ENCODE peak calls at places on chromosomes 7 and 10, in four cellular contexts. G is GM23248, Y is neural progenitor cell, N is endothelial cell of umbilical vein. E is an unnamed sample.

GRCh38 chr10:21943633-21944265 is 59.8 kb downstream of the DNAJC1 start:
- DNase-seq in G (no peak), Y (no peak), N (peak), E (peak)

GRCh38 chr7:134245253-134245652 is 71.5 kb downstream of the SLC35B4 start:
- DNase-seq in G (no peak), Y (no peak), N (no peak), E (no peak)

GRCh38 chr7:100119701-100120517 is 475 bp downstream of the CNPY4 start:
- DNase-seq in G (peak), Y (peak), N (no peak), E (peak)

GRCh38 chr10:27568196-27569175 is 64.4 kb downstream of the RAB18 start:
- DNase-seq in G (peak), Y (no peak), N (no peak), E (no peak)

GRCh38 chr10:75408911-75409885 is 7.6 kb upstream of the ZNF503 start:
- DNase-seq in G (peak), Y (peak), N (no peak), E (peak)

GRCh38 chr7:76315372-76315771 is 12.9 kb downstream of the HSPB1 start:
- DNase-seq in G (no peak), Y (no peak), N (no peak), E (no peak)

GRCh38 chr7:171364-171904 is 20.9 kb upstream of the FAM20C start:
- DNase-seq in G (no peak), Y (no peak), N (no peak), E (no peak)

GRCh38 chr7:274262-274661 is 15.7 kb upstream of the FOXL3 start:
- DNase-seq in G (no peak), Y (no peak), N (no peak), E (no peak)

GRCh38 chr7:135977742-135978066 is 545 bp upstream of the MTPN start:
- DNase-seq in G (no peak), Y (no peak), N (no peak), E (no peak)

GRCh38 chr7:135978624-135979023 is 1.5 kb upstream of the MTPN start:
- DNase-seq in G (no peak), Y (no peak), N (no peak), E (no peak)

GRCh38 chr7:135979674-135980660 is 2.8 kb upstream of the MTPN start:
- DNase-seq in G (peak), Y (no peak), N (peak), E (peak)

GRCh38 chr7:135981958-135982646 is 4.9 kb upstream of the MTPN start:
- DNase-seq in G (no peak), Y (no peak), N (no peak), E (no peak)

GRCh38 chr7:135980665-135981180 is 3.6 kb upstream of the MTPN start:
- DNase-seq in G (peak), Y (no peak), N (peak), E (peak)
- H2AFZ ChIP-seq in G (peak), Y (peak), N (peak), E (peak)

DNA sequence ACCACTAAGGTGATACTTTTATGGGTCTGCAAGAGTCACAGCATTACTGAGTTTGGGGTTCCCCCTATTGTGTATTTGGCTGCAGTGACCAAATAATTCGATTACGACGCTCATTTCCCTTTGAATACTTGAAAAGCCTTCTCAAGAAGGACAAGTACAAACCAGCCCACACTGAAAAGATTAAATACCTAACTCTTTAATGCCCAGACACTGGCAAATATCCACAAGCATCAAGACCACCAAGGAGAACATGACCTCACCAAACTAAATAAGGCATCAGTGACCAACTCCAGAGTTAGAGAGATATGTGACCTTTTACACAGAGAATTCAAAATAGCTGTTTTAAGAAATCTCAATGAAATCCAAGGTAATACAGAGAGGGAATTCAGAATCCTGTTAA is 31.8 kb upstream of the SFTPD start:
- DNase-seq in G (no peak), Y (no peak), N (no peak), E (no peak)
- H3K9ac ChIP-seq in G (no peak), Y (no peak), N (no peak), E (no peak)

GRCh38 chr10:123995461-123996131 is 97.8 kb downstream of the CHST15 start:
- DNase-seq in G (peak), Y (peak), N (peak), E (peak)
- TF ChIP-seq EZH2 in G (no peak), Y (no peak), N (no peak), E (no peak)

DNA sequence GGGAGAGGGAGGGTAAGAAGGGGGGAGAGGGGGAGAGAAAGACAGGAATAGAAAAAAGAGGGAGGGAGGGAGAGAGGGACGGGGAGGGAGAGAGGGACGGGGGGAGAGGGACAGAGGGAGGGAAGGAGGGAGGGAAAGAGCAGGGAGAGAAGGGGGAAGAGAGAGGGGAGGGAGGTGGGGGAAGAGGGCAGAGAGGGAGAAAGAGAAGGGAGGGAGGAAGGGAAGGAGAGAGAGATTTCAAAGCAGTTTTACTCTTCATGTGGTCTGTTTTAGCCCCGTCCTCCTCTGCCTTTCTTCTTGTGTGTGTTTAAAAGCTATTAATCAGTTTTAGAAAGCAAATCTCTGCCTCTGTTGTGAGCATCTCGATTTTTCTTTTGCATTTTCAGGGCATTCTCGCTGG is 237.0 kb downstream of the WDR37 start:
- DNase-seq in G (no peak), Y (no peak), N (no peak), E (no peak)
- H2AFZ ChIP-seq in G (no peak), Y (peak), N (no peak), E (no peak)

DNA sequence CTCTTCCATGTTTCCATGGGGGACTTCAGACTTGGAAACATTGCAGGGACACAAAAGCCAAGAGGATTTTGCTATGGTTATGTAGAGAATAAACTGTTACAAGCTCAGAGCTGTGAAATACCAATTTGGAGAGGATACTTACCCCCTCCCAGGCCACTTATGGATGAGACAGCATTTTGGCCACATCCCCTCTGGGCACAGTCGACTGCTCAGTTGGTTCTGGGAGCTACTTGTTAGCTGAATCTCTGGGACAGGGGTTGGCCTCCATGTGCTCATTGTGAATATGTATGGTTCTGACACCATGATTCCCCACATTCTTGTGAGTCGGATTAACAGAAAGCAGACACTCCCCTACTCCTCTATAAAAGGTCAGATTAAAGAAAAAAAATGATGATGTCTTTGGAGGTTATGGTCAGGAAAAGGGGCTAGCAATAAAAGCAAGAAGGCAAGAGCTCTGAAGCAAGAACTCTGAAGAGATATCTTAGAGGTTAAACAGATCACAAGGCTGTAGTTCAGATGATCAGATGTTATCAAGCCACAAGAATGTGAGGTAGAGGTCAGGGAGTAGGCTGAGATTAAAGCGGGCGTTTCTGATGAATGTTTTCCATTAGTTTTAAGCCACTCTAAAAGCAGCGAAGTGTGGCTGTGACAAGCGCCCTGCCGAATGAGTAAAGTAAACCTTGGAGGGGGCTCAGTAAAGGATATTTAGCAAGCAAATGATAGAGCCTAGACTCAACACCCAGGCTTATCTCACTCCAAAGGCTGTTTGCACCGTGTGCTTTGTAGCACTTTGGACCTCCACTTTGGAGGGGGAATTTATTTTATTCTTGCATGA is 17.2 kb downstream of the STAMBPL1 start:
- DNase-seq in G (peak), Y (no peak), N (no peak), E (no peak)
- H3K9ac ChIP-seq in G (peak), Y (no peak), N (no peak), E (no peak)

E was measured in fibroblast of lung.